ENCODE peak calls at places on chromosomes 11 and 22, in seven cellular contexts. T is endothelial cell of umbilical vein, V is stomach, Z is sigmoid colon, H is upper lobe of left lung, Q is Panc1, O is HL-60. R is an unnamed sample.

GRCh38 chr22:17922925-17923898 is 101.1 kb downstream of the MICAL3 start:
- DNase-seq in T (peak), O (no peak), V (no peak), H (no peak), Z (no peak), Q (no peak), R (no peak)

GRCh38 chr11:67466962-67467771 is 1.9 kb downstream of the TMEM134 start:
- DNase-seq in H (no peak), O (no peak), V (no peak), T (no peak), Q (no peak), Z (no peak), R (no peak)

GRCh38 chr22:33917744-33918406 is 2.4 kb downstream of the LARGE1 start:
- DNase-seq in Z (no peak), H (no peak), T (no peak), V (no peak), Q (no peak), O (no peak), R (no peak)

GRCh38 chr11:63919267-63920125 is 2.5 kb upstream of the RCOR2 start:
- DNase-seq in T (no peak), V (peak), O (no peak), H (no peak), Q (no peak), Z (no peak), R (no peak)

GRCh38 chr11:13216019-13217006 is 61.3 kb upstream of the BMAL1 start:
- DNase-seq in V (no peak), T (peak), Z (no peak), H (no peak), O (peak), Q (peak), R (no peak)

GRCh38 chr11:117900720-117901440 is 24.4 kb upstream of the FXYD6 start:
- DNase-seq in T (no peak), H (peak), Z (peak), V (no peak), Q (no peak), O (no peak), R (no peak)

GRCh38 chr22:38046070-38046748 is 11.0 kb upstream of the PICK1 start:
- DNase-seq in O (no peak), Q (no peak), T (no peak), Z (no peak), H (no peak), V (no peak), R (no peak)

GRCh38 chr11:67054851-67055523 is 1.7 kb upstream of the RHOD start:
- DNase-seq in Z (no peak), H (peak), T (peak), O (no peak), Q (no peak), V (peak), R (no peak)

GRCh38 chr11:34330653-34331052 is 27.2 kb downstream of the ABTB2 start:
- DNase-seq in V (no peak), O (no peak), T (no peak), H (no peak), Q (no peak), Z (no peak), R (no peak)

GRCh38 chr11:33899383-33900037 is 7.6 kb upstream of the LMO2 start:
- DNase-seq in Z (peak), V (peak), H (peak), O (no peak), T (peak), Q (no peak), R (no peak)

GRCh38 chr11:72602250-72602904 is 71.8 kb downstream of the PDE2A start:
- DNase-seq in Z (no peak), Q (no peak), O (no peak), T (no peak), V (peak), H (no peak), R (no peak)

GRCh38 chr11:122172352-122173073 is 56.5 kb upstream of the BLID start:
- DNase-seq in V (no peak), H (no peak), O (no peak), Z (no peak), Q (no peak), T (no peak), R (no peak)

DNA sequence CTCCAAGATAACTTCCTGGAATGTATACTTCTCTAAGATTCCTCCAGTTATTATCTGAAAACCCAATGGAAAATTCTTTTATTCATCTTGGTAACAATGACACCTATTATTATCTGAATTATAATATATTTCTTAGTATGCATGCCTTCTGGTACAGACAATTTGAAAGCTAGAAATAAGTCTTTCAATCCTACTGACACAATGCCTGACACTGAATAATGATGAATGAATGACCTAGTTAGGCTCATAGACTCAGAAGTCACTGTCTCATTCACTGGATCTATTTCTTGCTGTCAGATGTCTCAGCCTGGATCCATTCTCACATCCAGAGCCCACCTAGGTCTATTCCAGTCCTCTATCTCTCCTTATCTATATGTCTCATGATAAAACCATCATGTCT is 1126.7 kb upstream of the CCDC90B start:
- DNase-seq in Z (no peak), O (no peak), T (no peak), V (no peak), Q (no peak), H (no peak), R (no peak)
- TF ChIP-seq POLR2AphosphoS5 in Z (no peak), O (no peak), T (no peak), V (no peak), Q (no peak), H (no peak), R (no peak)

DNA sequence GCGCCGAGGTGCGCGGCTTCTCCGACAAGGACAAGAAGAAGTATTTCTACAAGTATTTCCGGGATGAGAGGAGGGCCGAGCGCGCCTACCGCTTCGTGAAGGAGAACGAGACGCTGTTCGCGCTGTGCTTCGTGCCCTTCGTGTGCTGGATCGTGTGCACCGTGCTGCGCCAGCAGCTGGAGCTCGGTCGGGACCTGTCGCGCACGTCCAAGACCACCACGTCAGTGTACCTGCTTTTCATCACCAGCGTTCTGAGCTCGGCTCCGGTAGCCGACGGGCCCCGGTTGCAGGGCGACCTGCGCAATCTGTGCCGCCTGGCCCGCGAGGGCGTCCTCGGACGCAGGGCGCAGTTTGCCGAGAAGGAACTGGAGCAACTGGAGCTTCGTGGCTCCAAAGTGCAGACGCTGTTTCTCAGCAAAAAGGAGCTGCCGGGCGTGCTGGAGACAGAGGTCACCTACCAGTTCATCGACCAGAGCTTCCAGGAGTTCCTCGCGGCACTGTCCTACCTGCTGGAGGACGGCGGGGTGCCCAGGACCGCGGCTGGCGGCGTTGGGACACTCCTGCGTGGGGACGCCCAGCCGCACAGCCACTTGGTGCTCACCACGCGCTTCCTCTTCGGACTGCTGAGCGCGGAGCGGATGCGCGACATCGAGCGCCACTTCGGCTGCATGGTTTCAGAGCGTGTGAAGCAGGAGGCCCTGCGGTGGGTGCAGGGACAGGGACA is 2.7 kb downstream of the NLRP6 start:
- DNase-seq in Z (peak), O (no peak), T (no peak), H (no peak), Q (no peak), V (no peak), R (peak)
- TF ChIP-seq POLR2AphosphoS5 in Z (no peak), O (no peak), T (no peak), H (no peak), Q (no peak), V (no peak), R (no peak)

GRCh38 chr11:10693509-10694071 is at the start of gene IRAG1:
- DNase-seq in V (peak), H (peak), Q (no peak), O (no peak), T (no peak), Z (peak), R (no peak)
- TF ChIP-seq POLR2AphosphoS5 in V (peak), H (no peak), Q (no peak), O (no peak), T (no peak), Z (peak), R (no peak)

GRCh38 chr11:57712256-57713150 is at the start of gene TMX2:
- DNase-seq in H (peak), O (peak), V (peak), Z (peak), T (peak), Q (peak), R (peak)
- TF ChIP-seq POLR2AphosphoS5 in H (peak), O (peak), V (peak), Z (peak), T (peak), Q (peak), R (peak)

GRCh38 chr22:46107089-46107664 is 43.1 kb upstream of the PPARA start:
- DNase-seq in V (peak), Z (peak), Q (no peak), H (peak), T (no peak), O (no peak), R (no peak)

GRCh38 chr22:46104881-46105493 is 45.3 kb upstream of the PPARA start:
- DNase-seq in H (no peak), O (no peak), Z (no peak), V (no peak), T (no peak), Q (no peak), R (no peak)

GRCh38 chr22:46104170-46104880 is 46.0 kb upstream of the PPARA start:
- DNase-seq in Z (no peak), O (no peak), T (no peak), Q (no peak), H (no peak), V (peak), R (no peak)

GRCh38 chr22:46106279-46107022 is 43.9 kb upstream of the PPARA start:
- DNase-seq in V (no peak), O (no peak), Q (no peak), Z (no peak), H (no peak), T (no peak), R (no peak)

DNA sequence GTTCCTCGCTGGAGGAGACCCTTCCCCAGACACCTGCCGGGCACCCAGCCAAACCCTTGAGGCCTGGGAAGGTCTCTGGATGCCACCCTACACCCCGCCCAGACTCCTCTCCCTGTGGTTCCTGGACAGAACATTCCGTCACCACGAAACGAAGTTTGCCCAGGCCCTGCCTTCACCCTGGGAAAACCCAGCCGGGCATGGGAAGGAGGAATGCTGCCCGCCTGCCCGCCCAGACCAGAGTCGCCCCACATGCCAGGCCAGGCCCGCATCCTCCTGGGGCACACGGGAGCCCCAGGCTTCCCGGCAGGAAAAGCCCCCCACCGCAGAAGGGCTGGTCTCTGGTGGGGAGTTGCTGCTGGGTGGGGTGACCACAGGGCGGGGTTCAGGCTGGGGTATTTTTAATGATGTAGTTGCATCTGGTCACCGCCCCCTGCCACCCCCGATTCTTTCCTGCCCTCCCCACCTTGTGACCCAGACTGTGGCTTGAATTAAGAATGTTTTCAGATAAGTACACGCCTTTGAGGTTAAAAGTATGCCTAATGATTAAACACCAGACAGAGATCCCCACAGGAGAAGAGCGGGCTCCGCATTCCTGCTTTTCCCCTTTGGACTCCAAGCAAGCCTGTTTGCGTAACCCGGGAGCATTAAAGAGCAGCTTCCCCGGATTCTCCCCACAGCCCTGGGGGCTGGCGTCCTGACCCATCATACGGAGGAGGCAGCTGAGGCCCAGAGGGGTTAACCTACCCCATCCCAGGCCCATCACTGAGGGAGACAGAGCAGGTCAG is 44.6 kb upstream of the PPARA start:
- DNase-seq in Z (peak), T (no peak), V (peak), O (no peak), H (peak), Q (no peak), R (no peak)
- TF ChIP-seq POLR2AphosphoS5 in Z (no peak), T (no peak), V (peak), O (no peak), H (no peak), Q (no peak), R (no peak)

R was measured in GM12892.